ENCODE peak calls at places on chromosomes 2 and 18, in eight cellular contexts. K, O, D, B, H, Z, R and L are unnamed samples.

GRCh38 chr18:55038162-55038561 is 78.9 kb upstream of the CCDC68 start:
- DNase-seq in Z (no peak), H (no peak), O (no peak), K (no peak), B (no peak), R (peak), D (no peak), L (no peak)

GRCh38 chr2:46850742-46851141 is 64.9 kb downstream of the MCFD2 start:
- DNase-seq in B (no peak), K (peak), O (peak), H (peak), R (peak), Z (peak), D (peak), L (no peak)

GRCh38 chr2:144583741-144584453 is 64.0 kb upstream of the ZEB2 start:
- DNase-seq in K (peak), B (no peak), Z (no peak), R (peak), O (no peak), H (peak), D (peak), L (no peak)

GRCh38 chr2:216315817-216316603 is 56.3 kb downstream of the MARCHF4 start:
- DNase-seq in H (peak), K (peak), R (peak), O (no peak), B (no peak), Z (no peak), D (peak), L (no peak)

GRCh38 chr2:226791056-226791486 is 8.5 kb downstream of the IRS1 start:
- DNase-seq in Z (peak), B (no peak), H (peak), O (no peak), R (no peak), K (peak), D (no peak), L (peak)

GRCh38 chr18:48820483-48821250 is 130.1 kb downstream of the SMAD7 start:
- DNase-seq in Z (peak), H (no peak), R (no peak), D (no peak), K (no peak), B (no peak), O (peak), L (peak)

GRCh38 chr2:236366406-236366805 is 102.2 kb upstream of the ASB18 start:
- DNase-seq in B (no peak), D (no peak), O (no peak), Z (no peak), H (no peak), K (no peak), R (no peak), L (peak)

GRCh38 chr2:217723078-217723477 is 279.7 kb downstream of the TNS1 start:
- DNase-seq in O (no peak), D (no peak), Z (no peak), K (no peak), B (no peak), H (peak), R (no peak), L (no peak)

GRCh38 chr2:45843136-45843535 is 191.7 kb downstream of the PRKCE start:
- DNase-seq in D (no peak), K (no peak), B (no peak), H (no peak), Z (no peak), R (no peak), O (no peak), L (peak)

GRCh38 chr2:63186331-63186730 is 135.7 kb downstream of the OTX1 start:
- DNase-seq in D (peak), Z (no peak), H (no peak), K (no peak), R (peak), B (no peak), O (no peak), L (no peak)

GRCh38 chr2:105515581-105516415 is 116.9 kb upstream of the FHL2 start:
- DNase-seq in Z (no peak), H (no peak), O (peak), B (no peak), K (peak), D (no peak), R (no peak), L (no peak)

GRCh38 chr2:118882693-118883336 is 35.4 kb upstream of the EN1 start:
- DNase-seq in O (peak), H (peak), Z (peak), K (peak), B (peak), R (peak), D (peak), L (peak)
- H3K4me3 ChIP-seq in O (peak), H (no peak), Z (no peak), K (no peak), B (peak), R (peak), D (no peak), L (no peak)

GRCh38 chr2:208466133-208466919 is 59.7 kb downstream of the PTH2R start:
- DNase-seq in D (peak), H (peak), K (peak), B (peak), Z (no peak), O (no peak), R (peak), L (peak)
- TF ChIP-seq CTCF in D (peak), H (peak), K (peak), B (peak), Z (no peak), O (peak), R (peak), L (peak)

GRCh38 chr2:43161650-43162542 is 64.5 kb downstream of the ZFP36L2 start:
- DNase-seq in D (no peak), O (no peak), Z (no peak), B (no peak), H (no peak), R (no peak), K (no peak), L (no peak)
- H3K4me3 ChIP-seq in D (no peak), O (no peak), Z (no peak), B (no peak), H (no peak), R (no peak), K (no peak), L (no peak)

GRCh38 chr18:34224423-34225217 is at the start of gene NOL4:
- DNase-seq in R (peak), O (no peak), H (no peak), B (no peak), D (no peak), Z (peak), K (peak), L (peak)
- TF ChIP-seq CTCF in R (peak), O (peak), H (peak), B (no peak), D (no peak), Z (no peak), K (no peak), L (peak)

DNA sequence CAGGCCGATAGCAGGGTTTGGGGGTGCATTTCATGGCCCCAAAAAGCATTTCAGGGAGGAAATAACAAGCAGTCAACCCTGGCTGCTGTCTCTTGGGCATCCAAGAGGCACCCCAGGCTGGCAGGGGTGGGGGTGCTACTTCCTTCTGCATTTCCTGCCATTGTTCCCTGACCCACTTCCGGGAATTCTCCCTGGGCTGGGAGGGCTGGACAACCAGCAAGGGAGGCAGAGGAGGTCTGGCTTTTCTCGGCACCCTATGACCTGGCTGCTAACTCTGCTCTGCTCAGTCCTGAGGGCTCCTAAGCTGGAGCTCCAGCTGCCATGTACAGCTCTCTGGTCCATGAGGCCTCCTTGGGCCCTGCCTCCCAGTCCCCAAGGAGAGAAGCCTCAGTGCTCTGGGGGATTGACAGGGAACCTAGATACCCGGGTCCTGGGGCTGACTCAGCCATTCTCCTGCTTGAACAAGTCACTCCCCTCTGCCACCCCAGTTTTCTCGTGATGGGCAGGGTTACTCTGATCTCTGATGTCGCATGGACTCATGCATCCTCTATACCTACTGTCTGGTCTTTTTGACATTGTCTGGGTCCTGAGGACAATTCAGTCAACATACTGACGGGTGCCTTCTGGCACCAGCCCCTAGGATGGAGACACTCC is 47.2 kb downstream of the DYSF start:
- DNase-seq in H (no peak), K (peak), R (no peak), B (no peak), Z (peak), O (peak), D (no peak), L (no peak)
- H3K4me3 ChIP-seq in H (no peak), K (peak), R (no peak), B (no peak), Z (no peak), O (no peak), D (no peak), L (no peak)